ENCODE peak calls at places on chromosomes 5 and 9, in four cellular contexts. I, V, Y and U are unnamed samples.

GRCh38 chr9:134530724-134531123 is 110.9 kb upstream of the COL5A1 start:
- DNase-seq in I (no peak), V (no peak), Y (no peak), U (no peak)

GRCh38 chr9:111356567-111357244 is 26.7 kb upstream of the OR2K2 start:
- DNase-seq in I (no peak), V (no peak), Y (no peak), U (peak; percentile 69)

GRCh38 chr5:53151713-53152458 is 42.3 kb upstream of the MOCS2 start:
- DNase-seq in I (peak; percentile 14), V (peak; percentile 24), Y (no peak), U (no peak)

GRCh38 chr9:123377211-123377971 is 21.4 kb downstream of the CRB2 start:
- DNase-seq in I (peak; percentile 83), V (no peak), Y (no peak), U (no peak)

GRCh38 chr5:123438902-123439301 is 15.7 kb upstream of the CEP120 start:
- DNase-seq in I (peak; percentile 60), V (peak; percentile 39), Y (no peak), U (no peak)

GRCh38 chr9:121440265-121440664 is 59.4 kb downstream of the GGTA1 start:
- DNase-seq in I (no peak), V (no peak), Y (no peak), U (no peak)

GRCh38 chr9:135827301-135827700 is 80.0 kb downstream of the CAMSAP1 start:
- DNase-seq in I (no peak), V (no peak), Y (no peak), U (no peak)

GRCh38 chr9:94912700-94913249 is 186.3 kb downstream of the AOPEP start:
- DNase-seq in I (no peak), V (no peak), Y (no peak), U (no peak)

GRCh38 chr9:21031091-21031817 is at the start of gene HACD4:
- DNase-seq in I (peak; percentile 59), V (peak; percentile 80), Y (peak; percentile 78), U (peak; percentile 78)

GRCh38 chr5:55993013-55993412 is 1.8 kb downstream of the IL6ST start:
- DNase-seq in I (no peak), V (peak; percentile 25), Y (no peak), U (no peak)

GRCh38 chr9:13330396-13331004 is 51.0 kb upstream of the MPDZ start:
- DNase-seq in I (no peak), V (no peak), Y (no peak), U (no peak)

GRCh38 chr9:41229408-41230401 is 40.6 kb upstream of the ZNG1F start:
- DNase-seq in I (no peak), V (peak; percentile 36), Y (no peak), U (peak; percentile 69)

GRCh38 chr9:129644365-129644764 is 2.4 kb upstream of the ASB6 start:
- DNase-seq in I (no peak), V (no peak), Y (no peak), U (no peak)

GRCh38 chr5:112248643-112249042 is 170.4 kb downstream of the EPB41L4A start:
- DNase-seq in I (no peak), V (no peak), Y (no peak), U (no peak)

GRCh38 chr5:148290271-148291195 is 21.7 kb upstream of the SPINK7 start:
- DNase-seq in I (no peak), V (no peak), Y (no peak), U (no peak)

GRCh38 chr5:26553079-26553478 is 485.3 kb downstream of the CDH9 start:
- DNase-seq in I (no peak), V (no peak), Y (no peak), U (no peak)

GRCh38 chr5:89556215-89557009 is 673.4 kb upstream of the MEF2C start:
- DNase-seq in I (no peak), V (no peak), Y (no peak), U (no peak)

GRCh38 chr5:142438573-142438972 is 113.8 kb upstream of the SPRY4 start:
- DNase-seq in I (no peak), V (no peak), Y (no peak), U (no peak)

GRCh38 chr9:18194316-18194715 is 279.6 kb upstream of the ADAMTSL1 start:
- DNase-seq in I (no peak), V (no peak), Y (no peak), U (no peak)

GRCh38 chr5:33115467-33115866 is 325.3 kb upstream of the TARS1 start:
- DNase-seq in I (no peak), V (no peak), Y (no peak), U (no peak)

GRCh38 chr5:55856511-55857246 is 5.5 kb downstream of the IL31RA start:
- DNase-seq in I (no peak), V (no peak), Y (no peak), U (no peak)

GRCh38 chr5:113378960-113379541 is 55.7 kb downstream of the TSSK1B start:
- DNase-seq in I (peak; percentile 63), V (peak; percentile 25), Y (peak; percentile 76), U (no peak)

GRCh38 chr9:110180713-110181434 is 27.1 kb downstream of the C9orf152 start:
- DNase-seq in I (no peak), V (peak; percentile 20), Y (no peak), U (peak; percentile 77)

GRCh38 chr5:11130111-11130510 is 369.1 kb upstream of the DAP start:
- DNase-seq in I (no peak), V (no peak), Y (no peak), U (no peak)

GRCh38 chr9:34328500-34328982 is 527 bp downstream of the KIF24 start:
- DNase-seq in I (no peak), V (no peak), Y (no peak), U (no peak)

GRCh38 chr5:104431946-104432345 is 869.4 kb upstream of the NUDT12 start:
- DNase-seq in I (no peak), V (no peak), Y (no peak), U (no peak)

GRCh38 chr5:104430977-104431620 is 868.5 kb upstream of the NUDT12 start:
- DNase-seq in I (no peak), V (no peak), Y (no peak), U (no peak)

GRCh38 chr5:104429911-104430310 is 867.3 kb upstream of the NUDT12 start:
- DNase-seq in I (no peak), V (no peak), Y (no peak), U (no peak)
- TF ChIP-seq EP300 in I (no peak), V (no peak), Y (no peak), U (no peak)

DNA sequence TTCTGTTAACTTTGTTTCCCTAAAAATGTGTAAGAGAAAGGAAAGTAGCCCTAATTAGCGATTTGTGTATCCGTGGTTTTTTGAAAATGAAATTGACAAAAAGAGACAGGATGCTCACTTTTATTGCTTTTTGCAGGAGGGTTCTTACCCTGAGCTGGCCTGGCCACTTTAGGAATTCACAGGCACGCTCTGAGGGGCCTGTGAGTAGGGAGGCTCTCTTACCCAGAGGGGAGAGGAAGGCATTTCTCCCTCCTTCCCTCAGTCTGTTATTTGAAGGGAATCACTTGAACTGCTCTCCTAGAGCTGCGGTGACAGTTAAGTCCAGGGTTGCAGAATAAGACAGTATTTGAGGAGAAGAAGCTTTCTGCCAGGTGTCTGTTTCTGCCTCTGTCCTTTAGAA is 16.7 kb downstream of the PIK3R1 start:
- DNase-seq in I (no peak), V (no peak), Y (no peak), U (no peak)
- TF ChIP-seq POLR2AphosphoS5 in I (no peak), V (no peak), Y (no peak), U (no peak)

GRCh38 chr5:157594237-157594636 is 18.7 kb upstream of the ADAM19 start:
- DNase-seq in I (no peak), V (no peak), Y (no peak), U (no peak)

GRCh38 chr5:157594675-157595074 is 19.1 kb upstream of the ADAM19 start:
- DNase-seq in I (no peak), V (no peak), Y (no peak), U (no peak)

GRCh38 chr5:157593036-157593435 is 17.5 kb upstream of the ADAM19 start:
- DNase-seq in I (no peak), V (no peak), Y (no peak), U (no peak)

GRCh38 chr5:157592594-157592993 is 17.0 kb upstream of the ADAM19 start:
- DNase-seq in I (no peak), V (no peak), Y (no peak), U (no peak)

DNA sequence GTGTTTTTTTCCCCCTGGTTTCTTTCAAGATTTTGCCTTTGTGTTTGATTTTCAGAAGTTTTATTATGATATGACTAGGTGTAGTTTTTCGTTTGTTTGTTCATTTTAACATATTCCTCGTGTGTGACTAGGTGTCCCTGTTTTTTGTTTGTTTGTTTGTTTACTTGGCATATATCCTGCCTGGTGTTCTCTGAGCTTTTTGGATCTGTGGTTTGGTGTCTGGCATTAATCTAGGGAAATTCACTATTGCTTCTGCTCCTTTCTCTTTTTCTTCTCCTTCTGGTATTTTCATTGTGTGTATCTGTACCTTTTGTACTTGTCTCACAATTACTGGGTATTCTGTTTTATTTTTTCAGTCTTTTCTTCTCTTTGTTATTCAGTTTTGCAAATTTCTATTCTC is 16.2 kb upstream of the ADAM19 start:
- DNase-seq in I (no peak), V (no peak), Y (no peak), U (no peak)
- H3K4me1 ChIP-seq in I (no peaks in the 10 kb centered on the region), V (peaks cover 8% of the 10 kb centered on the region), Y (no peaks in the 10 kb centered on the region), U (no peaks in the 10 kb centered on the region)

GRCh38 chr9:132319421-132320110 is 35.2 kb downstream of the SETX start:
- DNase-seq in I (no peak), V (no peak), Y (no peak), U (no peak)
- TF ChIP-seq EP300 in I (no peak), V (no peak), Y (no peak), U (no peak)

GRCh38 chr5:35339006-35339405 is 108.7 kb upstream of the PRLR start:
- DNase-seq in I (no peak), V (no peak), Y (no peak), U (no peak)

GRCh38 chr5:35337332-35338168 is 107.3 kb upstream of the PRLR start:
- DNase-seq in I (no peak), V (no peak), Y (no peak), U (no peak)

GRCh38 chr5:35335752-35336151 is 105.5 kb upstream of the PRLR start:
- DNase-seq in I (no peak), V (no peak), Y (no peak), U (no peak)

GRCh38 chr5:35339616-35340100 is 109.4 kb upstream of the PRLR start:
- DNase-seq in I (no peak), V (no peak), Y (no peak), U (no peak)

GRCh38 chr5:35338169-35338476 is 107.8 kb upstream of the PRLR start:
- DNase-seq in I (no peak), V (no peak), Y (no peak), U (no peak)
- TF ChIP-seq POLR2AphosphoS5 in I (no peak), V (no peak), Y (no peak), U (no peak)

DNA sequence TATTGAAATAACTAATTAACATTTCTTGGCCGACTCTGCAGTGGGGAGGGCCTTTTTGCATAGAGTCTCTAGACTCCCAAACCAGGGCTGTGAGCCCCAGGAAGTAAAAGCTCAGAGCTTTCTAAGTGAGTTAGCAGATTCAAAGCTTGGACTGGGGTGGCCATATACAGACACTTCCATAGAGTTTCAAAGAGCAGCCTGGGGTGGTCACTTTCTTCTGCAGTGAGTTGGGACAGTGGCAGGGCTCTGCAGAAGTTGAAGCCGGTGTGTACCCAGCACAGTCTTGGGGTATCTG is 97.0 kb downstream of the RGS3 start:
- DNase-seq in I (no peak), V (no peak), Y (no peak), U (no peak)
- H3K4me1 ChIP-seq in I (peaks cover 19% of the 10 kb centered on the region), V (peaks cover 36% of the 10 kb centered on the region), Y (peaks cover 12% of the 10 kb centered on the region), U (peaks cover 39% of the 10 kb centered on the region)